ENCODE peak calls at places on chromosome 2, in seven cellular contexts. I is Peyer's patch; N is CD8-positive, alpha-beta memory T cell; C is H1; X is pancreas; T is uterus; M is transverse colon. P is an unnamed sample.

GRCh38 chr2:70851704-70852103 is 16.1 kb upstream of the CD207 start:
- DNase-seq in C (no peak), N (no peak), T (no peak), M (no peak), I (no peak), X (no peak), P (no peak)

GRCh38 chr2:203551653-203552250 is 16.7 kb upstream of the RAPH1 start:
- DNase-seq in M (peak; percentile 33), C (no peak), X (no peak), N (no peak), I (no peak), T (peak; percentile 70), P (peak; percentile 7)

GRCh38 chr2:133579295-133579694 is 11.0 kb upstream of the NCKAP5 start:
- DNase-seq in I (no peak), X (peak; percentile 21), T (no peak), C (no peak), N (no peak), M (peak; percentile 29), P (peak; percentile 67)

GRCh38 chr2:172342611-172343010 is 84.8 kb upstream of the ITGA6 start:
- DNase-seq in X (no peak), T (no peak), I (no peak), N (no peak), M (no peak), C (no peak), P (no peak)

GRCh38 chr2:28377201-28377816 is 15.3 kb upstream of the FOSL2 start:
- DNase-seq in I (no peak), M (peak; percentile 90), N (no peak), C (no peak), T (no peak), X (no peak), P (peak; percentile 58)

GRCh38 chr2:113901943-113902342 is 12.1 kb downstream of the ACTR3 start:
- DNase-seq in I (no peak), N (no peak), C (no peak), T (no peak), X (no peak), M (no peak), P (no peak)

GRCh38 chr2:231305221-231305620 is 90.3 kb upstream of the B3GNT7 start:
- DNase-seq in N (no peak), X (no peak), C (no peak), M (no peak), I (no peak), T (no peak), P (no peak)

GRCh38 chr2:28250006-28250405 is 142.7 kb upstream of the FOSL2 start:
- DNase-seq in N (no peak), T (no peak), M (no peak), X (no peak), I (no peak), C (peak; percentile 43), P (no peak)

DNA sequence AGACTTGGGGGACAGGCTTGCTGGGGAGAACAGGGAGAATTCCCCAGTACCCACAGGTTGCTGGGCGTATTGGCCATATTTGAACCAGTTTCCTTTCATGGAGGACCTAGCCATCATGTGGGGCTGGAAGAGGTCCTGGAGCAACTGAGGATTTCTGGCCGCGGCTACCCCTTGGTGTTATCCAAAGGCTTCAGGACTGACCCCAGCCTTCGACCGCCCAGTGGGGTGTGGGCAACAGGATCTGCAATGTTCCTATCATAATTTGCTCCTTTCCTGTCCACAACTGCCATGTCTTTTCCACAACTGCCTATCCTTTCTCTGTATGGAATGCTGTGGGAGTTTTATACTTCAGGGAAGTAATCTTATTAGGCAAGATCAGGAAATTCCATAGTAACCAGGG is 1053.6 kb upstream of the SLC39A10 start:
- DNase-seq in C (no peak), T (no peak), I (no peak), X (no peak), M (no peak), N (no peak), P (no peak)
- H3K27ac ChIP-seq in C (no peak overlapping the region), T (no peak overlapping the region), I (no peak overlapping the region), X (no peak overlapping the region), M (no peak overlapping the region), N (no peak overlapping the region), P (no peak overlapping the region)

GRCh38 chr2:60213865-60214657 is 339.4 kb downstream of the BCL11A start:
- DNase-seq in X (peak; percentile 76), M (peak; percentile 75), C (no peak), T (no peak), I (no peak), N (no peak), P (peak; percentile 88)
- H3K27ac ChIP-seq in X (peak overlapping the region; percentile 58), M (peak overlapping the region; percentile 87), C (no peak overlapping the region), T (no peak overlapping the region), I (peak overlapping the region; percentile 64), N (no peak overlapping the region), P (no peak overlapping the region)

DNA sequence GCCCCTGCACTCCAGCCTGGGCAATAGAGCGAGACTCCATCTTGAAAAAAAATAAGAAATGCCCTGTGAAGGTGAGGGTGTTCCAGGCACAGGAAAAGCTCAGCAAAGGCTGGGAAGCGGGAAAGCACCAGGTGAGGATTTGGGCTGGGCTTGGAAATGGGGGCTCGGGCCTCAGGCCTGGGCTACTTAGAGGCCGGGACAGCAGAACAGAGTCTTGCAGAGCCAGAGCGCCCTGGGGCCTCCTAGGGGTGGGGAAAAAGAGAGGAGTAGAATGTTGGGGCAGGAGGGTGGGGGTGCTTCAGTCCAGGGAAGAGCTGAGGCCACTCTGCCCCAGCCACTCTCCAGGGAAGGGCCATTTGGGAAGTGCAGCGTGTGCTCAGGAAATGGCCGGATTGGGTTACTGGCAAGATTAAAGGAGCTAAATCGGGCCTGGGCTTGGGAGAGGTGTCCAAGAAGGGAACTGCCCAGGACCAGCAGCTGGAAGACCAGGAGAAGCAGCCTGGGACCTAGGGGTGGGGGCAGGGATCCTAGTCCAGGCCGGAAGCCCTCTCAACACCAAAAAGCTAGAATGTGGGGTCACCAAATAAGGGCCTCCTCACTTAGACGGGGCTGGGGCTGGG is 13.8 kb upstream of the DES start:
- DNase-seq in T (no peak), M (no peak), N (no peak), I (no peak), C (no peak), X (no peak), P (no peak)
- H3K27ac ChIP-seq in T (peak overlapping the region; percentile 90), M (peak overlapping the region; percentile 88), N (no peak overlapping the region), I (peak overlapping the region; percentile 84), C (no peak overlapping the region), X (no peak overlapping the region), P (peak overlapping the region; percentile 70)

GRCh38 chr2:178863856-178864620 is 56.8 kb upstream of the TTN start:
- DNase-seq in M (no peak), C (no peak), T (peak; percentile 45), N (no peak), I (no peak), X (peak; percentile 34), P (no peak)
- H3K27ac ChIP-seq in M (peak overlapping the region; percentile 17), C (no peak overlapping the region), T (peak overlapping the region; percentile 48), N (no peak overlapping the region), I (peak overlapping the region; percentile 60), X (peak overlapping the region; percentile 8), P (no peak overlapping the region)

DNA sequence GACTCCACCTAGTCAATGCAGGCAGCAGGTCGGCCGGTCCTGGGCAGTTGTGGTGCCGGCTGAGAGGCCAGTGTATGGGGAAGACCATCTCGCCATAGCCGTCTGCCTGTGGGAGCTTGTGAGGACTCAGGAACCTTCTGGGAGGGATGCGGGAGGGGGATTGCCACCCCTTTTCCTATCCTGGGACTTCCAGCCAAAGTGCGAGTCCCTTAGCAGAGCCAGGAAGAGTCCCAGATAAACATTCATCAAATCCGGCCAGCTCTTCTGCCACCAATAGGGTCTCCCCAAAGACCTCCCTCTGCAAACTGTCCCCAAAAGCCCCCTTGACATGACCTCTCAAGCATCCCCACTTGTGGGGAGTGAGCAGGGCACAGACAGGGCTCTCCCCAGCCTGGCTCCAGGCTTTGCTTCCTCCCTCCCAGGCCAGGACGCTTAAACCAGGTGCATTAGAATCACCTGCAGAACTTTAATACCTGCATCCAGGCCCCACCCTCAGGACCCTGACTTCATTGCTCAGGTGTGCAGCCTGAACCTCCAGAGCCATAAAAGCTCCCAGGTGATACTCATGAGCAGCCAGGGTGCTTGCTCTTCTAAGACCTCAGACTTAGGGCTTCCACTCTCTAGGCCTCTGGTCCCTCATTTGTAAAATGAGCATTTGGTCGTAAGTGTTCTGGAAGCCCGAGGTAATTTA is 159.3 kb downstream of the CAPN13 start:
- DNase-seq in M (no peak), N (no peak), T (no peak), C (no peak), I (no peak), X (no peak), P (no peak)
- H3K27ac ChIP-seq in M (no peak overlapping the region), N (no peak overlapping the region), T (no peak overlapping the region), C (no peak overlapping the region), I (no peak overlapping the region), X (no peak overlapping the region), P (no peak overlapping the region)

DNA sequence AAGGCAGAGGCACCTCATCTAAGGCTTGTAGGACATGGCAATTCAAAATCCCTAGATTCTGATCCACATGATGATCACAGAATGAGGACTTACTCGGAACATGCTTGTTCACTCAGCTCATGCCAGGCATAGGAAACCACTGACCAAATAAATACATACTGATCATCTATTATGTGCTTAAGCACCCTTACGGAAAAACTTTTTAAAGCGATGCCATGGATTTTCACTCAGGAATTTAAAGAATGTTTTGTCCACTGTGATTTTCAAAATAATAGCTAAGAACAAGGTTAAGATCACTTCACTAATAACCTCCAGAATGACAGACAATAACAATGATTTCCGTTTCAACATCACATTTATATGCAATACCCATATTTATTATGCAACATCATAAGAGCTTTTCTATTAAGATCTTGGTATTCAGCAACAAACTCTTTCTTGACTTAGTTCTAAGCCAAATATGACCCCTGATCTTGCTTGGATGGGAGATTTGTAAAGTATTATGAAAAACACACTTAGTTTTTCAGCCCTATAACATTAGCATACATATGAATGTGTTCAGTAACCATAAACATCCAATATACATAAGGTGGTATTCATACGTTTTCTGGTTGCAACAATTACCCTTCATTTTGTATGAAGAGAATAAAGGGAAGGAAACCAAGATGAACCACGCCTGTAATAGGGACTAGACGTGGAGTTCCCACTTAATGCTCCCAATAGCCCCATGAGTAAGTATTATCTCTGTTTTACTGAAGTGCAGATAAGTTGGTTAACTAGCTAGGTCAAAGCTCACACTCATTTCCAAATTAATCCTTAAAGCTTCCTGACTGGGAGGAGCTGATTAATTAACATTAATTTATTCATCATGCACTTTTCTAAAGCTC is 2.0 kb downstream of the CD302 start:
- DNase-seq in I (no peak), T (no peak), N (no peak), C (no peak), M (no peak), X (no peak), P (no peak)
- H3K27ac ChIP-seq in I (peak overlapping the region; percentile 90), T (no peak overlapping the region), N (no peak overlapping the region), C (no peak overlapping the region), M (peak overlapping the region; percentile 84), X (no peak overlapping the region), P (no peak overlapping the region)

P was measured in prostate gland.